ENCODE peak calls at places on chromosomes 11 and 22, in five cellular contexts. A is A549, P is uterus, B is BE2C, C is cardiac muscle cell. I is an unnamed sample.

GRCh38 chr11:128491195-128491936 is 96.0 kb downstream of the ETS1 start:
- DNase-seq in A (no peak), P (no peak), B (no peak), C (no peak), I (no peak)

GRCh38 chr22:28222976-28223375 is 303.9 kb upstream of the PITPNB start:
- DNase-seq in A (no peak), P (peak; percentile 17), B (no peak), C (peak; percentile 44), I (no peak)

GRCh38 chr11:119370486-119371046 is 10.9 kb downstream of the USP2 start:
- DNase-seq in A (no peak), P (peak; percentile 49), B (no peak), C (no peak), I (no peak)

GRCh38 chr11:126307706-126308105 is 3.8 kb downstream of the DCPS start:
- DNase-seq in A (peak; percentile 40), P (no peak), B (peak; percentile 60), C (peak; percentile 76), I (no peak)

GRCh38 chr11:88157401-88157800 is 17.8 kb downstream of the RAB38 start:
- DNase-seq in A (no peak), P (no peak), B (no peak), C (no peak), I (no peak)

GRCh38 chr11:86523738-86524602 is 148.4 kb downstream of the ME3 start:
- DNase-seq in A (peak; percentile 98), P (no peak), B (no peak), C (peak; percentile 85), I (no peak)

GRCh38 chr11:21285104-21285503 is 615.7 kb downstream of the NELL1 start:
- DNase-seq in A (no peak), P (no peak), B (no peak), C (no peak), I (no peak)

GRCh38 chr11:45985212-45985611 is 62.8 kb downstream of the LARGE2 start:
- DNase-seq in A (no peak), P (no peak), B (no peak), C (no peak), I (no peak)

GRCh38 chr11:3127706-3128355 is 37.3 kb downstream of the OSBPL5 start:
- DNase-seq in A (no peak), P (peak; percentile 17), B (peak; percentile 1), C (no peak), I (no peak)

GRCh38 chr22:20111689-20112622 is 3.9 kb upstream of the RANBP1 start:
- DNase-seq in A (no peak), P (no peak), B (no peak), C (no peak), I (no peak)

GRCh38 chr11:1701041-1701807 is 4.2 kb downstream of the KRTAP5-6 start:
- DNase-seq in A (no peak), P (no peak), B (no peak), C (no peak), I (no peak)

GRCh38 chr11:15893080-15893492 is 463.3 kb downstream of the SOX6 start:
- DNase-seq in A (no peak), P (no peak), B (no peak), C (peak; percentile 60), I (no peak)

GRCh38 chr11:117094776-117095175 is 3.5 kb downstream of the SIK3 start:
- DNase-seq in A (no peak), P (no peak), B (no peak), C (peak; percentile 45), I (no peak)

GRCh38 chr11:121814962-121815361 is 301.1 kb downstream of the BLID start:
- DNase-seq in A (no peak), P (no peak), B (no peak), C (no peak), I (no peak)

GRCh38 chr11:57635236-57635635 is 14.5 kb downstream of the YPEL4 start:
- DNase-seq in A (no peak), P (no peak), B (no peak), C (no peak), I (no peak)

GRCh38 chr11:34564807-34565241 is 51.2 kb upstream of the ELF5 start:
- DNase-seq in A (no peak), P (no peak), B (no peak), C (no peak), I (no peak)

GRCh38 chr11:3165152-3165705 is at the start of gene OSBPL5:
- DNase-seq in A (peak; percentile 22), P (peak; percentile 82), B (peak; percentile 60), C (peak; percentile 77), I (no peak)

GRCh38 chr11:88320149-88320559 is 17.4 kb downstream of the CTSC start:
- DNase-seq in A (no peak), P (no peak), B (no peak), C (peak; percentile 33), I (no peak)

GRCh38 chr22:31340360-31340759 is 5.8 kb downstream of the PATZ1 start:
- DNase-seq in A (no peak), P (no peak), B (no peak), C (no peak), I (no peak)

GRCh38 chr11:13316528-13316961 is 39.0 kb downstream of the BMAL1 start:
- DNase-seq in A (no peak), P (peak; percentile 36), B (no peak), C (peak; percentile 75), I (peak; percentile 50)

GRCh38 chr11:1289211-1289935 is 20.1 kb downstream of the TOLLIP start:
- DNase-seq in A (no peak), P (no peak), B (no peak), C (no peak), I (no peak)

GRCh38 chr11:126115820-126116319 is 53.2 kb upstream of the CDON start:
- DNase-seq in A (peak; percentile 82), P (peak; percentile 77), B (peak; percentile 80), C (peak; percentile 81), I (peak; percentile 68)

GRCh38 chr11:134512061-134512460 is 100.0 kb upstream of the B3GAT1 start:
- DNase-seq in A (no peak), P (peak; percentile 5), B (no peak), C (no peak), I (no peak)

GRCh38 chr11:35267504-35267903 is 128.5 kb downstream of the CD44 start:
- DNase-seq in A (no peak), P (no peak), B (no peak), C (peak; percentile 76), I (no peak)

GRCh38 chr11:33657757-33658156 is 42.9 kb downstream of the C11orf91 start:
- DNase-seq in A (no peak), P (no peak), B (no peak), C (no peak), I (no peak)

GRCh38 chr11:69867076-69868002 is 48.1 kb upstream of the FGF3 start:
- DNase-seq in A (no peak), P (no peak), B (no peak), C (peak; percentile 51), I (no peak)

GRCh38 chr11:121792185-121792584 is 323.8 kb downstream of the BLID start:
- DNase-seq in A (no peak), P (no peak), B (no peak), C (no peak), I (no peak)

GRCh38 chr11:46353706-46354105 is 6.4 kb downstream of the DGKZ start:
- DNase-seq in A (no peak), P (peak; percentile 50), B (no peak), C (peak; percentile 21), I (no peak)

GRCh38 chr11:68942090-68942620 is 38.5 kb downstream of the IGHMBP2 start:
- DNase-seq in A (no peak), P (no peak), B (no peak), C (no peak), I (no peak)

GRCh38 chr11:27408231-27408630 is 45.2 kb upstream of the CCDC34 start:
- DNase-seq in A (no peak), P (no peak), B (no peak), C (peak; percentile 67), I (no peak)
- H3K4me1 ChIP-seq in A (peaks cover 76% of the 10 kb centered on the region), P (no peaks in the 10 kb centered on the region), B (no peaks in the 10 kb centered on the region), C (peaks cover 17% of the 10 kb centered on the region), I (peaks cover 31% of the 10 kb centered on the region)

GRCh38 chr11:76768091-76769047 is 14.8 kb upstream of the TSKU start:
- DNase-seq in A (no peak), P (peak; percentile 76), B (no peak), C (peak; percentile 34), I (no peak)

GRCh38 chr11:76765863-76766350 is 17.2 kb upstream of the TSKU start:
- DNase-seq in A (no peak), P (no peak), B (no peak), C (no peak), I (no peak)

GRCh38 chr11:76767659-76768058 is 15.5 kb upstream of the TSKU start:
- DNase-seq in A (no peak), P (no peak), B (no peak), C (no peak), I (no peak)

GRCh38 chr11:76764941-76765340 is 18.2 kb upstream of the TSKU start:
- DNase-seq in A (no peak), P (no peak), B (no peak), C (no peak), I (no peak)

GRCh38 chr11:76766521-76766920 is 16.6 kb upstream of the TSKU start:
- DNase-seq in A (no peak), P (no peak), B (no peak), C (no peak), I (no peak)
- H3K4me1 ChIP-seq in A (peaks cover 95% of the 10 kb centered on the region), P (peaks cover 10% of the 10 kb centered on the region), B (peaks cover 8% of the 10 kb centered on the region), C (peaks cover 21% of the 10 kb centered on the region), I (peaks cover 25% of the 10 kb centered on the region)

GRCh38 chr22:46102159-46102558 is 48.2 kb upstream of the PPARA start:
- DNase-seq in A (no peak), P (no peak), B (no peak), C (no peak), I (no peak)
- H3K4me1 ChIP-seq in A (peaks cover 92% of the 10 kb centered on the region), P (peaks cover 33% of the 10 kb centered on the region), B (peaks cover 92% of the 10 kb centered on the region), C (no peaks in the 10 kb centered on the region), I (peaks cover 46% of the 10 kb centered on the region)

DNA sequence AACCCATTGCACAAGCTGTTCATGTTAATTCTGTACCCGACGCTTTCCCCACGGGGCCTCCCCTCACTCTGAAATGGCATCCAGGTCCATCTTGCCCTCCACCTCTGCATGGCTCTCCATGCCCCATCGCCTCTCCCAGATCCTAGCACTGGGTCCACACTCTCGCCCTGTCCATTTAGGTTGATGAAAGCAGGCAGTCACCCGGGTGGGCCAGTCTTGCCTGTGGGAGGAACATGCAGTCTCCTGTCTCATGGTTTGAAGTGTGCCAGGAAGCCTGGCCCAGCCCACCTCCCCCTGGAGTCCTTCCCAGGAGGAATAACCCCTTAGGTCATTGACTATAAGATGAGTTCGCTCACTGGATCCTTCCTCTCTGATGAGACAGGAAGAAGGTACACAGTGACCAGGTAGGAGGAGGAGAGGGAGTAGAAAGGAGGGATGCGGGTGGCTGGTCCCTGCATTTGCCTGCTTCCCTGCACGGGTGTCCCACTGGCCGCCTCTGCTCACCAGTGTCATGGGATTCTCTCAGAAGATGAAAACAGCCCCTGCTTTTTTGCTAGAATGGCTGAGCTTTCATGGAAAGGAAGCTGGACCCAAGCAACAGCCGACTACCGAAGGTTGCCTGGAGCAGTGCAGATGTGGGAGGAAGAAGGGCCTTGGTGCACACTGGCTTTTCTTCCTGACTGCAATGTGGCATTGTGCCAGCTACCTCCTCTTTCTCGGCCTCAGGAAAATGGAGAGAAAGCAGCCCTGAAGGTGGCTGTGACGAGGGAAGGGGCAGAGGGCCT is 6.8 kb downstream of the TMEM121B start:
- DNase-seq in A (no peak), P (no peak), B (no peak), C (no peak), I (no peak)
- H3K4me1 ChIP-seq in A (peaks cover 5% of the 10 kb centered on the region), P (no peaks in the 10 kb centered on the region), B (no peaks in the 10 kb centered on the region), C (no peaks in the 10 kb centered on the region), I (no peaks in the 10 kb centered on the region)

GRCh38 chr22:21898354-21898896 is 31.0 kb upstream of the MAPK1 start:
- DNase-seq in A (no peak), P (no peak), B (no peak), C (no peak), I (no peak)
- H3K4me1 ChIP-seq in A (no peaks in the 10 kb centered on the region), P (no peaks in the 10 kb centered on the region), B (no peaks in the 10 kb centered on the region), C (no peaks in the 10 kb centered on the region), I (no peaks in the 10 kb centered on the region)

GRCh38 chr11:112271242-112271641 is 10.6 kb upstream of the PLET1 start:
- DNase-seq in A (no peak), P (no peak), B (no peak), C (no peak), I (no peak)
- H3K4me1 ChIP-seq in A (no peaks in the 10 kb centered on the region), P (no peaks in the 10 kb centered on the region), B (peaks cover 11% of the 10 kb centered on the region), C (no peaks in the 10 kb centered on the region), I (no peaks in the 10 kb centered on the region)

I was measured in thoracic aorta.